ENCODE peak calls at places on chromosomes 6 and 20, in eight cellular contexts. K is iPS-NIHi11, B is T1000, Z is B cell, F is cardiac muscle cell, I is RPMI7951, U is HepG2, D is heart right ventricle. M is an unnamed sample.

GRCh38 chr6:159067334-159067733 is 22.5 kb upstream of the TAGAP start:
- DNase-seq in K (no peak), B (no peak), Z (no peak), F (no peak), I (no peak), U (no peak), D (no peak), M (no peak)

GRCh38 chr6:136873733-136874132 is 48.4 kb upstream of the SLC35D3 start:
- DNase-seq in K (no peak), B (no peak), Z (no peak), F (no peak), I (peak), U (no peak), D (no peak), M (no peak)

GRCh38 chr6:17957488-17957887 is 29.9 kb downstream of the KIF13A start:
- DNase-seq in K (no peak), B (no peak), Z (no peak), F (no peak), I (peak), U (no peak), D (no peak), M (no peak)

GRCh38 chr6:119727504-119728219 is 378.1 kb upstream of the MAN1A1 start:
- DNase-seq in K (no peak), B (no peak), Z (no peak), F (no peak), I (no peak), U (peak), D (no peak), M (no peak)

GRCh38 chr20:23146111-23146640 is 60.1 kb upstream of the CD93 start:
- DNase-seq in K (no peak), B (no peak), Z (no peak), F (no peak), I (peak), U (no peak), D (no peak), M (no peak)

GRCh38 chr6:164184410-164184809 is 769.9 kb downstream of the QKI start:
- DNase-seq in K (no peak), B (no peak), Z (no peak), F (no peak), I (no peak), U (no peak), D (no peak), M (no peak)

GRCh38 chr6:112622036-112622435 is 274.9 kb downstream of the RFPL4B start:
- DNase-seq in K (no peak), B (no peak), Z (no peak), F (no peak), I (no peak), U (no peak), D (no peak), M (no peak)

GRCh38 chr6:158284340-158285210 is 27.7 kb upstream of the TULP4 start:
- DNase-seq in K (peak), B (no peak), Z (peak), F (peak), I (no peak), U (no peak), D (no peak), M (no peak)

GRCh38 chr6:151661928-151662327 is 145.6 kb upstream of the ESR1 start:
- DNase-seq in K (peak), B (no peak), Z (no peak), F (no peak), I (no peak), U (no peak), D (no peak), M (no peak)

GRCh38 chr6:88047510-88048150 is at the start of gene SPACA1:
- DNase-seq in K (no peak), B (no peak), Z (peak), F (no peak), I (no peak), U (no peak), D (no peak), M (no peak)

GRCh38 chr20:48777005-48777404 is 50.8 kb downstream of the PREX1 start:
- DNase-seq in K (no peak), B (no peak), Z (peak), F (no peak), I (no peak), U (no peak), D (no peak), M (no peak)

GRCh38 chr6:53734473-53735299 is 60.1 kb upstream of the LRRC1 start:
- DNase-seq in K (peak), B (peak), Z (no peak), F (peak), I (peak), U (peak), D (peak), M (peak)

GRCh38 chr20:22501034-22501433 is 83.3 kb downstream of the FOXA2 start:
- DNase-seq in K (no peak), B (no peak), Z (no peak), F (no peak), I (no peak), U (no peak), D (no peak), M (no peak)

GRCh38 chr20:2093200-2093781 is 8.3 kb upstream of the STK35 start:
- DNase-seq in K (peak), B (no peak), Z (peak), F (peak), I (no peak), U (peak), D (no peak), M (no peak)

GRCh38 chr6:169248521-169248971 is 5.1 kb downstream of the THBS2 start:
- DNase-seq in K (no peak), B (no peak), Z (no peak), F (no peak), I (no peak), U (no peak), D (no peak), M (no peak)

GRCh38 chr20:37670426-37670825 is 23.4 kb upstream of the CTNNBL1 start:
- DNase-seq in K (no peak), B (no peak), Z (no peak), F (no peak), I (peak), U (no peak), D (no peak), M (peak)

GRCh38 chr6:168838000-168838399 is 397.0 kb downstream of the SMOC2 start:
- DNase-seq in K (no peak), B (no peak), Z (no peak), F (no peak), I (no peak), U (no peak), D (no peak), M (no peak)

GRCh38 chr6:44199883-44200282 is 16.8 kb upstream of the MYMX start:
- DNase-seq in K (no peak), B (no peak), Z (no peak), F (no peak), I (no peak), U (no peak), D (no peak), M (peak)

GRCh38 chr6:111871725-111872520 is 1.3 kb downstream of the FYN start:
- DNase-seq in K (no peak), B (no peak), Z (peak), F (peak), I (peak), U (peak), D (peak), M (peak)

GRCh38 chr6:99822741-99823512 is 171.1 kb downstream of the MCHR2 start:
- DNase-seq in K (peak), B (no peak), Z (peak), F (peak), I (peak), U (peak), D (peak), M (no peak)

GRCh38 chr6:148697895-148698440 is 48.9 kb upstream of the UST start:
- DNase-seq in K (no peak), B (no peak), Z (no peak), F (no peak), I (no peak), U (no peak), D (no peak), M (no peak)

GRCh38 chr6:91291071-91291470 is 704.2 kb upstream of the MAP3K7 start:
- DNase-seq in K (no peak), B (no peak), Z (no peak), F (no peak), I (no peak), U (no peak), D (no peak), M (peak)